ENCODE peak calls at places on chromosome 2, in four cellular contexts. Y is SJSA1, Q is dorsolateral prefrontal cortex, N is neural progenitor cell. J is an unnamed sample.
A peak's percentile ranks its signal among the peaks of the same experiment; 100 is the strongest.

GRCh38 chr2:239316562-239317465 is 84.0 kb downstream of the HDAC4 start:
- DNase-seq in N (no peak), Y (peak; percentile 66), Q (no peak), J (peak; percentile 65)

GRCh38 chr2:30678410-30679137 is 128.7 kb downstream of the CAPN13 start:
- DNase-seq in Y (peak; percentile 30), Q (no peak), N (no peak), J (no peak)

GRCh38 chr2:231925303-231926179 is 655 bp downstream of the NPPC start:
- DNase-seq in Q (peak; percentile 60), Y (peak; percentile 79), N (peak; percentile 95), J (peak; percentile 84)

GRCh38 chr2:170236639-170237037 is 58.7 kb downstream of the MYO3B start:
- DNase-seq in N (no peak), Q (no peak), Y (no peak), J (no peak)

GRCh38 chr2:181138816-181139215 is 158.4 kb downstream of the UBE2E3 start:
- DNase-seq in Q (no peak), N (no peak), Y (no peak), J (no peak)

GRCh38 chr2:166128156-166128505 is 311 bp upstream of the SCN1A start:
- DNase-seq in Y (no peak), Q (no peak), N (no peak), J (no peak)

GRCh38 chr2:162103443-162104009 is 29.5 kb upstream of the DPP4 start:
- DNase-seq in N (no peak), Y (no peak), Q (no peak), J (no peak)

GRCh38 chr2:176181551-176181950 is 6.9 kb upstream of the HOXD1 start:
- DNase-seq in N (no peak), Y (no peak), Q (no peak), J (no peak)

GRCh38 chr2:241514986-241515737 is 6.8 kb upstream of the STK25 start:
- DNase-seq in Q (no peak), Y (no peak), N (no peak), J (no peak)

GRCh38 chr2:236095502-236095901 is 72.7 kb downstream of the GBX2 start:
- DNase-seq in Q (no peak), N (no peak), Y (no peak), J (no peak)

GRCh38 chr2:88669371-88670214 is 21.9 kb upstream of the RPIA start:
- DNase-seq in N (peak; percentile 52), Y (no peak), Q (no peak), J (no peak)

GRCh38 chr2:157792345-157793052 is 83.6 kb downstream of the ACVR1 start:
- DNase-seq in Y (peak; percentile 59), Q (no peak), N (no peak), J (no peak)

GRCh38 chr2:240933048-240933965 is 27.2 kb downstream of the CROCC2 start:
- DNase-seq in Q (peak; percentile 3), N (no peak), Y (peak; percentile 42), J (peak; percentile 12)

GRCh38 chr2:96523659-96524481 is 12.7 kb upstream of the ARID5A start:
- DNase-seq in N (no peak), Q (no peak), Y (no peak), J (no peak)

GRCh38 chr2:121211251-121211650 is 73.8 kb downstream of the TFCP2L1 start:
- DNase-seq in N (no peak), Y (no peak), Q (no peak), J (no peak)

GRCh38 chr2:69077224-69077953 is 64.4 kb downstream of the ANTXR1 start:
- DNase-seq in Q (no peak), Y (no peak), N (no peak), J (no peak)

GRCh38 chr2:158841839-158842238 is 46.7 kb downstream of the DAPL1 start:
- DNase-seq in Q (no peak), N (no peak), Y (no peak), J (no peak)

GRCh38 chr2:89818873-89819272 is 1127.4 kb downstream of the RPIA start:
- DNase-seq in Q (no peak), Y (no peak), N (no peak), J (no peak)

GRCh38 chr2:138421971-138422335 is 79.6 kb upstream of the SPOPL start:
- DNase-seq in Y (no peak), Q (no peak), N (no peak), J (no peak)

GRCh38 chr2:109558076-109558882 is 55.5 kb downstream of the SEPTIN10 start:
- DNase-seq in Y (peak; percentile 61), N (no peak), Q (no peak), J (no peak)

GRCh38 chr2:40120021-40120420 is 331.9 kb downstream of the SLC8A1 start:
- DNase-seq in N (no peak), Y (no peak), Q (peak; percentile 4), J (no peak)

GRCh38 chr2:202026507-202026906 is 7.1 kb upstream of the FZD7 start:
- DNase-seq in N (no peak), Y (no peak), Q (no peak), J (no peak)

GRCh38 chr2:170073288-170073687 is 104.7 kb upstream of the MYO3B start:
- DNase-seq in Y (no peak), Q (peak; percentile 19), N (no peak), J (peak; percentile 20)

GRCh38 chr2:227376911-227377396 is 2.2 kb downstream of the TM4SF20 start:
- DNase-seq in N (no peak), Q (no peak), Y (no peak), J (no peak)

GRCh38 chr2:101981484-101981883 is 10.3 kb upstream of the IL1R2 start:
- DNase-seq in Q (no peak), N (no peak), Y (no peak), J (no peak)

GRCh38 chr2:218010116-218010837 is 7.5 kb upstream of the TNS1 start:
- DNase-seq in N (peak; percentile 72), Y (peak; percentile 65), Q (no peak), J (peak; percentile 76)

GRCh38 chr2:230326453-230327417 is at the start of gene SP140L:
- DNase-seq in Q (no peak), Y (peak; percentile 83), N (no peak), J (peak; percentile 58)

GRCh38 chr2:233829193-233830110 is 24.9 kb downstream of the HJURP start:
- DNase-seq in N (no peak), Q (no peak), Y (peak; percentile 31), J (no peak)

GRCh38 chr2:240170354-240170735 is 29.9 kb upstream of the OTOS start:
- DNase-seq in N (peak; percentile 77), Y (no peak), Q (no peak), J (no peak)

GRCh38 chr2:71891155-71891554 is 256.5 kb downstream of the CYP26B1 start:
- DNase-seq in Y (no peak), N (no peak), Q (no peak), J (no peak)

GRCh38 chr2:200302940-200303727 is 3.4 kb upstream of the SPATS2L start:
- DNase-seq in Y (peak; percentile 66), N (no peak), Q (no peak), J (no peak)

GRCh38 chr2:64386676-64387075 is 67.3 kb upstream of the LGALSL start:
- DNase-seq in Q (no peak), N (no peak), Y (no peak), J (no peak)

GRCh38 chr2:159146930-159147666 is 139.4 kb downstream of the WDSUB1 start:
- DNase-seq in Y (no peak), Q (peak; percentile 31), N (no peak), J (no peak)

GRCh38 chr2:223735659-223736244 is 101.6 kb downstream of the AP1S3 start:
- DNase-seq in N (no peak), Q (no peak), Y (no peak), J (no peak)

GRCh38 chr2:110017-110416 is 63.7 kb upstream of the FAM110C start:
- DNase-seq in Q (no peak), N (no peak), Y (no peak), J (no peak)

GRCh38 chr2:43759195-43759594 is 14.6 kb upstream of the DYNC2LI1 start:
- DNase-seq in Q (no peak), Y (no peak), N (no peak), J (no peak)

GRCh38 chr2:235021752-235022151 is 69.9 kb downstream of the SH3BP4 start:
- DNase-seq in Y (no peak), Q (no peak), N (no peak), J (no peak)
- H3K4me3 ChIP-seq in Y (no peak overlapping the region), Q (no peak overlapping the region), N (no peak overlapping the region), J (no peak overlapping the region)

DNA sequence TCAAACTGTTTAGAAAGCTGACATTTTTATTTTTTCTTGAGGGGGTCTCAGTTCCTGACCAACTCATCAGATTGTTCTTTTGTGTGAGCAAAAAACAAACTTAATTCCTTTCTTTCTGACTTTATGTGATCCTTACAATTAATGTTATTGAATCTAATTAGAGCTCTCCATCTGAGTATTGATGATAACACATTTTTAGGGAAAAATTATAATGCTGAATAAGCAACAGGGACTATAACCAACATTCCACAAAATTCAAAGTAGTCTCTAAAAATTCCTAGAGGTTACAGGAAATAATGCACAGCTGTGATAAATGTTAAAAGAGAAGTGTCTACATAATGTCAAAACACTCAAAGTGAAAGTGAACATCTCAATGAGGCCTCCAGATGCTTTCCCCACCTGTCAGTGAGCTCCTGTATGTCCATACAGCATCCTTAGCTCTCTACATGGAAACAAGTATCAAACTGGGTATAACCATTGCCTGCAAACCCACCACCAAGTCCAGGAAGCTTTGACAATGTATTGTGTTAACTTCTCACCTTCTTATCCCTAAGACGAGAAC is 786.0 kb upstream of the SLC39A10 start:
- DNase-seq in N (no peak), Q (no peak), Y (no peak), J (no peak)
- H3K4me3 ChIP-seq in N (no peak overlapping the region), Q (no peak overlapping the region), Y (no peak overlapping the region), J (no peak overlapping the region)

DNA sequence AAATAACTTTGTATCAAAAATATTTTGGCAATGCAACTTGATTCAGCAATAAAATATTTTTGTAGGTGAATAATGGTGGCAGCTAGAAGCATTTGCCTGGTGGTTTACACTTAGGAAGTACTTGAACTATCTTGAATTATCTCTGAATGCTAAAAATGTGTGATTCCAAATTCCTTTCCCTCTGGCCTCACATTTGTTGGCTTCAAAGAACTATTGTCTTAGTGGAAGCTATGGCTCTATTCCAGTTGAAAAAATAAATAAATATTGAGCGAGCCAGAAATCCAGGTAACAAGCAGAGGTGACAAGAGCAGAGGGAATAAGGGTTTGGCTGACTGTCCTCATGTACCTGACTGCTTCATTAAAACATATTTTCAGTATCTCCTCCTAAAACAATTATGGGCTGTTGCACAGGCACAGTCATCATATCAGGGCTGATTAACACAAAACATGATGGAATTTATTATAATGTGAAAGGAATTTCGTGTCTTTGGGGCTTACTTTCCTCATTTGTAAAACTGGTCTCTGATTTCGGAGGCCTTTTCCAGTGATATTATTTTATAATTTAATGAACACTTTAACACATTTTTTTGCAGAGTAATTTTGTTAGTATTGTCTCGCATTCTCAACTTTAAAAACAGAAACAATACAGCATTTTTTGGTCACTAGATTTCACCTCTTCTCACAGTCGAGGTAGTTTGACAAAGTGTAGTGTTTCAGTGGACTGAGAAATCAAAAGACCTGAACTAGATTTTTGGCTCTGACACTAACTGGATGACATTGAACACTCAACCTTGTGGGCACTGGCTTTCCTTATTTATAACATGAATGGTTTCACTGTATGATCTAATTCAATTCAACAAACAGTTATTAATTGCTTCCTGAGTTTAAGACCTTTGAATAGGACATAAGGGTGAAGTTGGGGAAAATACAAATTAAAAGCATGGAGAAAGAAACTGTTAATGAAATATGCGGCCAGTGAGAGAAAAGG is 7.8 kb upstream of the CAVIN2 start:
- DNase-seq in N (no peak), Y (no peak), Q (no peak), J (no peak)
- H3K4me3 ChIP-seq in N (no peak overlapping the region), Y (no peak overlapping the region), Q (no peak overlapping the region), J (no peak overlapping the region)

DNA sequence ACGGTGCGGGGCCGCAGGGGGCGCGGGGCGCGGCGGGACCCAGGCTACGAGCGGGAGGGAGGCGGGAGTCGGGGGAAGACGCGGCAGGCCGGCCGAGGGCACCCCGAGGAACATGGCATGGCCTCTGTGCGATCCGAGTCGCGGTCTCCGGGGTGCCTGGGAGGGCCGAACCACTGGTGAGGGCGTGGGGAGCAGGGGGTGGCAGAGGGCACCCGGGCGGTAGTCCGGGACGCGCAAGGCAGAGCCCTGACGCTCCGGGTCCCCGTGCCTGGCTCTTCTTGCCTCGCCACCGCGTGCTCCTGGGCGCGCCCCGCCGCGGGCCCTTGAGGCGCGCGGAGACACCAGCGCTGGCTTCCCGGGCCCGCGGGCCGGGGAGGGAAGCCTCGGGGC is 4.2 kb downstream of the SOX11 start:
- DNase-seq in N (peak; percentile 60), Y (no peak), Q (no peak), J (no peak)
- H3K4me3 ChIP-seq in N (peak overlapping the region; percentile 96), Y (peak overlapping the region; percentile 9), Q (peak overlapping the region; percentile 70), J (no peak overlapping the region)

J was measured in uterus.